ENCODE peak calls at places on chromosomes 4 and X, in six cellular contexts. H is ovary; I is AG09309; A is anterior cingulate cortex; Y is stimulated activated CD4-positive, alpha-beta T cell treated with anti-CD3 and anti-CD28 coated beads, Interleukin-4, amount 100 ng/mL, for 48 hours; O is activated T-helper 1 cell treated with anti-CD3 and anti-CD28 coated beads, Interleukin-12 subunit alpha, Interleukin-12 subunit beta, Interleukin-2, Interleukin-4 antibody, amounts not matched to agents 30 ng/mL and 10 ng/mL and 1 ng/mL, durations not matched to agents 14 hours and 24 hours and 36 hours. T is an unnamed sample.

GRCh38 chr4:94032754-94033153 is 174.9 kb upstream of the SMARCAD1 start:
- DNase-seq in H (no peak), I (no peak), A (no peak), O (no peak), Y (no peak), T (no peak)

GRCh38 chr4:41933997-41934812 is 1.0 kb upstream of the TMEM33 start:
- DNase-seq in O (no peak), Y (no peak), H (no peak), I (no peak), A (no peak), T (no peak)

GRCh38 chrX:150680974-150681373 is 12.2 kb upstream of the MTMR1 start:
- DNase-seq in O (no peak), Y (no peak), I (no peak), H (peak; percentile 25), A (no peak), T (no peak)

GRCh38 chrX:22171287-22172060 is 101.2 kb upstream of the CBLL2 start:
- DNase-seq in I (no peak), A (no peak), Y (no peak), H (no peak), O (no peak), T (no peak)

GRCh38 chrX:69614896-69615295 is 1.0 kb upstream of the EDA start:
- DNase-seq in A (no peak), H (peak; percentile 18), I (no peak), Y (no peak), O (no peak), T (no peak)

GRCh38 chr4:187227907-187228699 is 504.4 kb upstream of the FAT1 start:
- DNase-seq in O (no peak), H (no peak), I (no peak), Y (no peak), A (no peak), T (no peak)

GRCh38 chr4:182429896-182430295 is 186.7 kb downstream of the TENM3 start:
- DNase-seq in Y (no peak), O (no peak), I (no peak), H (no peak), A (no peak), T (no peak)

GRCh38 chrX:154986826-154987575 is 35.5 kb downstream of the F8 start:
- DNase-seq in O (no peak), A (no peak), I (no peak), H (no peak), Y (no peak), T (no peak)

GRCh38 chr4:60847614-60848013 is 352.5 kb upstream of the ADGRL3 start:
- DNase-seq in O (no peak), Y (no peak), H (no peak), I (no peak), A (no peak), T (no peak)

GRCh38 chr4:74625981-74626380 is 168.3 kb downstream of the BTC start:
- DNase-seq in H (no peak), O (no peak), Y (no peak), I (no peak), A (no peak), T (no peak)

GRCh38 chrX:119682019-119682989 is 10.7 kb downstream of the SEPTIN6 start:
- DNase-seq in H (no peak), I (no peak), A (no peak), O (no peak), Y (no peak), T (no peak)

GRCh38 chrX:10048695-10049094 is 81.5 kb downstream of the CLDN34 start:
- DNase-seq in I (no peak), O (no peak), H (no peak), Y (no peak), A (no peak), T (no peak)

GRCh38 chr4:20074450-20074849 is 177.3 kb upstream of the SLIT2 start:
- DNase-seq in I (no peak), Y (no peak), H (no peak), O (no peak), A (no peak), T (no peak)

GRCh38 chrX:10986616-10987015 is 124.5 kb upstream of the HCCS start:
- DNase-seq in H (no peak), A (no peak), O (no peak), I (no peak), Y (no peak), T (no peak)

GRCh38 chr4:99209671-99210070 is 9.4 kb downstream of the ADH6 start:
- DNase-seq in H (no peak), A (no peak), I (no peak), Y (no peak), O (no peak), T (no peak)

GRCh38 chr4:147160908-147161513 is 215.3 kb upstream of the TTC29 start:
- DNase-seq in I (peak; percentile 14), A (no peak), H (peak; percentile 44), Y (no peak), O (no peak), T (peak; percentile 19)

GRCh38 chr4:82599336-82599735 is 37.5 kb upstream of the TMEM150C start:
- DNase-seq in I (no peak), O (no peak), H (no peak), A (no peak), Y (no peak), T (no peak)

GRCh38 chr4:26594778-26595177 is 10.9 kb downstream of the TBC1D19 start:
- DNase-seq in Y (no peak), A (no peak), H (no peak), O (no peak), I (no peak), T (no peak)

GRCh38 chr4:28723371-28723770 is 1862.7 kb downstream of the STIM2 start:
- DNase-seq in O (no peak), H (no peak), I (no peak), Y (no peak), A (no peak), T (no peak)

GRCh38 chr4:163554870-163555465 is 60.5 kb downstream of the TMA16 start:
- DNase-seq in Y (no peak), O (no peak), A (no peak), H (no peak), I (no peak), T (no peak)

GRCh38 chr4:113872426-113873260 is 106.8 kb downstream of the ARSJ start:
- DNase-seq in I (no peak), Y (no peak), A (no peak), H (no peak), O (no peak), T (no peak)

GRCh38 chr4:182103614-182104319 is 139.4 kb upstream of the TENM3 start:
- DNase-seq in H (no peak), I (no peak), Y (no peak), A (no peak), O (no peak), T (no peak)

GRCh38 chr4:163911891-163912290 is 417.4 kb downstream of the TMA16 start:
- DNase-seq in Y (no peak), I (no peak), H (no peak), A (no peak), O (no peak), T (no peak)

GRCh38 chr4:144594471-144594986 is 51.4 kb upstream of the HHIP start:
- DNase-seq in H (no peak), A (no peak), Y (no peak), O (no peak), I (no peak), T (no peak)

GRCh38 chr4:110475881-110476818 is at the start of gene ENPEP:
- DNase-seq in O (no peak), Y (no peak), A (peak; percentile 1), I (no peak), H (no peak), T (no peak)

GRCh38 chrX:68929332-68930150 is 100.7 kb downstream of the EFNB1 start:
- DNase-seq in O (no peak), H (peak; percentile 58), Y (no peak), I (no peak), A (no peak), T (no peak)

GRCh38 chrX:71944369-71944768 is 33.7 kb downstream of the NHSL2 start:
- DNase-seq in H (no peak), A (no peak), Y (no peak), I (no peak), O (no peak), T (no peak)

GRCh38 chrX:120334137-120334536 is 22.9 kb upstream of the TMEM255A start:
- DNase-seq in O (no peak), H (no peak), Y (no peak), A (no peak), I (no peak), T (no peak)

GRCh38 chr4:185710487-185710995 is 101.5 kb downstream of the SORBS2 start:
- DNase-seq in Y (no peak), A (no peak), H (no peak), O (no peak), I (no peak), T (no peak)

GRCh38 chr4:87589531-87589930 is 18.8 kb upstream of the DSPP start:
- DNase-seq in Y (no peak), A (no peak), I (peak; percentile 74), H (no peak), O (no peak), T (peak; percentile 84)

GRCh38 chr4:147730333-147730732 is 1.6 kb upstream of the ARHGAP10 start:
- DNase-seq in Y (no peak), O (no peak), H (no peak), I (no peak), A (no peak), T (no peak)

GRCh38 chr4:12595489-12595888 is 888.7 kb downstream of the RAB28 start:
- DNase-seq in A (no peak), O (no peak), I (no peak), Y (no peak), H (no peak), T (no peak)

GRCh38 chr4:177339794-177340374 is 30.2 kb downstream of the NEIL3 start:
- DNase-seq in H (no peak), I (peak; percentile 10), A (no peak), Y (no peak), O (no peak), T (peak; percentile 10)

GRCh38 chr4:37674446-37674845 is 11.7 kb downstream of the RELL1 start:
- DNase-seq in A (no peak), H (no peak), Y (no peak), O (no peak), I (no peak), T (no peak)

GRCh38 chr4:172143605-172144314 is 330.6 kb downstream of the GALNTL6 start:
- DNase-seq in A (no peak), O (no peak), H (no peak), Y (no peak), I (no peak), T (no peak)